ENCODE peak calls at places on chromosomes 1 and 21, in seven cellular contexts. L is A172, S is tibial artery, E is progenitor cell of endocrine pancreas, O is colonic mucosa, Z is PC-3, T is AG08396. B is an unnamed sample.

GRCh38 chr21:34810786-34811185 is 142.0 kb downstream of the CLIC6 start:
- DNase-seq in L (no peak), S (no peak), E (no peak), O (no peak), Z (no peak), T (no peak), B (no peak)

GRCh38 chr1:22962558-22962957 is 10.1 kb downstream of the LACTBL1 start:
- DNase-seq in L (no peak), S (no peak), E (no peak), O (no peak), Z (no peak), T (no peak), B (no peak)

GRCh38 chr1:109796484-109797305 is 33.0 kb upstream of the EPS8L3 start:
- DNase-seq in L (no peak), S (peak), E (no peak), O (peak), Z (no peak), T (no peak), B (no peak)

GRCh38 chr1:54582566-54583306 is 34.7 kb downstream of the ACOT11 start:
- DNase-seq in L (no peak), S (no peak), E (no peak), O (no peak), Z (no peak), T (no peak), B (no peak)

GRCh38 chr21:42809171-42809570 is 70.2 kb downstream of the WDR4 start:
- DNase-seq in L (no peak), S (no peak), E (no peak), O (no peak), Z (no peak), T (no peak), B (no peak)

GRCh38 chr1:160819186-160819585 is 23.2 kb downstream of the LY9 start:
- DNase-seq in L (no peak), S (no peak), E (no peak), O (no peak), Z (no peak), T (no peak), B (no peak)

GRCh38 chr1:20981903-20982695 is 194.6 kb downstream of the EIF4G3 start:
- DNase-seq in L (peak), S (no peak), E (no peak), O (no peak), Z (peak), T (peak), B (peak)

GRCh38 chr1:165367375-165367993 is 11.0 kb upstream of the LMX1A start:
- DNase-seq in L (peak), S (peak), E (peak), O (peak), Z (peak), T (peak), B (no peak)

GRCh38 chr21:26865857-26866256 is 20.6 kb upstream of the ADAMTS1 start:
- DNase-seq in L (no peak), S (no peak), E (no peak), O (no peak), Z (no peak), T (no peak), B (no peak)

GRCh38 chr1:175237389-175237788 is 44.8 kb upstream of the KIAA0040 start:
- DNase-seq in L (no peak), S (no peak), E (no peak), O (no peak), Z (no peak), T (no peak), B (no peak)

GRCh38 chr1:204468766-204469302 is 25.8 kb downstream of the PIK3C2B start:
- DNase-seq in L (no peak), S (peak), E (no peak), O (no peak), Z (no peak), T (no peak), B (no peak)

GRCh38 chr1:18938008-18938706 is 18.3 kb downstream of the IFFO2 start:
- DNase-seq in L (no peak), S (no peak), E (no peak), O (no peak), Z (no peak), T (no peak), B (no peak)

GRCh38 chr1:228836427-228836826 is 101.1 kb downstream of the RHOU start:
- DNase-seq in L (no peak), S (no peak), E (no peak), O (peak), Z (no peak), T (no peak), B (no peak)

GRCh38 chr1:71593523-71593922 is 512.7 kb upstream of the ZRANB2 start:
- DNase-seq in L (no peak), S (no peak), E (no peak), O (no peak), Z (peak), T (no peak), B (no peak)

GRCh38 chr1:66571789-66572188 is 37.8 kb downstream of the SGIP1 start:
- DNase-seq in L (peak), S (no peak), E (no peak), O (no peak), Z (peak), T (peak), B (peak)

GRCh38 chr1:222914861-222915632 is 100.2 kb downstream of the DISP1 start:
- DNase-seq in L (no peak), S (no peak), E (no peak), O (no peak), Z (peak), T (peak), B (peak)

GRCh38 chr1:222994506-222995229 is 148.4 kb downstream of the TLR5 start:
- DNase-seq in L (peak), S (no peak), E (no peak), O (no peak), Z (peak), T (no peak), B (peak)

GRCh38 chr1:10624256-10625050 is 149.7 kb downstream of the PEX14 start:
- DNase-seq in L (no peak), S (peak), E (no peak), O (no peak), Z (no peak), T (no peak), B (no peak)

GRCh38 chr1:198794498-198794897 is 155.7 kb downstream of the PTPRC start:
- DNase-seq in L (no peak), S (no peak), E (no peak), O (no peak), Z (no peak), T (peak), B (peak)

GRCh38 chr1:159653201-159653600 is 61.2 kb downstream of the CRP start:
- DNase-seq in L (no peak), S (no peak), E (no peak), O (no peak), Z (no peak), T (peak), B (no peak)

GRCh38 chr1:214853340-214853739 is 229.2 kb upstream of the KCNK2 start:
- DNase-seq in L (no peak), S (no peak), E (no peak), O (no peak), Z (no peak), T (no peak), B (no peak)

GRCh38 chr1:174626031-174627020 is 178.6 kb downstream of the GPR52 start:
- DNase-seq in L (peak), S (no peak), E (no peak), O (no peak), Z (peak), T (peak), B (peak)

GRCh38 chr1:174008979-174009378 is 13.2 kb downstream of the RC3H1 start:
- DNase-seq in L (no peak), S (no peak), E (no peak), O (no peak), Z (no peak), T (no peak), B (no peak)

GRCh38 chr1:192877283-192877886 is 68.5 kb downstream of the RGS2 start:
- DNase-seq in L (peak), S (no peak), E (no peak), O (no peak), Z (no peak), T (no peak), B (no peak)

GRCh38 chr1:57831624-57832023 is 407.8 kb upstream of the DAB1 start:
- DNase-seq in L (no peak), S (no peak), E (no peak), O (no peak), Z (peak), T (no peak), B (peak)

GRCh38 chr1:218463194-218464156 is 118.3 kb downstream of the TGFB2 start:
- DNase-seq in L (peak), S (peak), E (no peak), O (peak), Z (peak), T (peak), B (peak)